ENCODE peak calls at places on chromosomes 16 and 17, in seven cellular contexts. One of them, this sample, is unnamed.

GRCh38 chr17:48261297-48261880 is 153.8 kb downstream of the SNX11 start:
- DNase-seq in HCT116: peak
- DNase-seq in SK-N-SH: peak
- DNase-seq in T47D: no peak
- DNase-seq in K562: peak
- DNase-seq in H1: peak
- DNase-seq in GM12878: no peak
- DNase-seq in this sample: peak

GRCh38 chr17:37488009-37488604 is 1.6 kb upstream of the DUSP14 start:
- DNase-seq in H1: no peak
- DNase-seq in GM12878: no peak
- DNase-seq in K562: peak
- DNase-seq in T47D: peak
- DNase-seq in SK-N-SH: peak
- DNase-seq in HCT116: peak
- DNase-seq in this sample: peak

GRCh38 chr17:1000597-1001490 is 3.9 kb downstream of the TIMM22 start:
- DNase-seq in K562: no peak
- DNase-seq in GM12878: no peak
- DNase-seq in H1: no peak
- DNase-seq in T47D: no peak
- DNase-seq in SK-N-SH: no peak
- DNase-seq in HCT116: no peak
- DNase-seq in this sample: peak

GRCh38 chr16:87706278-87707000 is 59.3 kb downstream of the KLHDC4 start:
- DNase-seq in SK-N-SH: no peak
- DNase-seq in GM12878: no peak
- DNase-seq in H1: no peak
- DNase-seq in T47D: no peak
- DNase-seq in K562: no peak
- DNase-seq in HCT116: no peak
- DNase-seq in this sample: peak

GRCh38 chr17:80260791-80261158 is at the start of gene RNF213:
- DNase-seq in H1: peak
- DNase-seq in K562: peak
- DNase-seq in HCT116: no peak
- DNase-seq in T47D: peak
- DNase-seq in SK-N-SH: peak
- DNase-seq in GM12878: no peak
- DNase-seq in this sample: no peak

GRCh38 chr16:26795184-26795583 is 271.5 kb upstream of the C16orf82 start:
- DNase-seq in K562: peak
- DNase-seq in SK-N-SH: no peak
- DNase-seq in H1: no peak
- DNase-seq in T47D: no peak
- DNase-seq in GM12878: no peak
- DNase-seq in HCT116: no peak
- DNase-seq in this sample: no peak

GRCh38 chr17:503449-503700 is 150.8 kb upstream of the RPH3AL start:
- DNase-seq in SK-N-SH: no peak
- DNase-seq in K562: no peak
- DNase-seq in H1: no peak
- DNase-seq in HCT116: no peak
- DNase-seq in T47D: no peak
- DNase-seq in GM12878: no peak
- DNase-seq in this sample: no peak

GRCh38 chr17:79042421-79043190 is 18.6 kb downstream of the C1QTNF1 start:
- DNase-seq in HCT116: peak
- DNase-seq in GM12878: no peak
- DNase-seq in H1: peak
- DNase-seq in SK-N-SH: peak
- DNase-seq in K562: peak
- DNase-seq in T47D: peak
- DNase-seq in this sample: peak

GRCh38 chr16:4425378-4426020 is at the start of gene DNAJA3:
- DNase-seq in GM12878: peak
- DNase-seq in T47D: peak
- DNase-seq in HCT116: peak
- DNase-seq in K562: peak
- DNase-seq in SK-N-SH: peak
- DNase-seq in H1: peak
- DNase-seq in this sample: peak

GRCh38 chr17:14547016-14547415 is 246.1 kb downstream of the HS3ST3B1 start:
- DNase-seq in SK-N-SH: no peak
- DNase-seq in H1: no peak
- DNase-seq in HCT116: no peak
- DNase-seq in K562: no peak
- DNase-seq in GM12878: no peak
- DNase-seq in T47D: no peak
- DNase-seq in this sample: no peak

GRCh38 chr16:77353587-77354263 is 81.1 kb downstream of the ADAMTS18 start:
- DNase-seq in H1: no peak
- DNase-seq in GM12878: no peak
- DNase-seq in K562: no peak
- DNase-seq in SK-N-SH: no peak
- DNase-seq in T47D: no peak
- DNase-seq in HCT116: no peak
- DNase-seq in this sample: no peak

GRCh38 chr17:15972497-15972951 is 27.0 kb downstream of the ZSWIM7 start:
- DNase-seq in H1: no peak
- DNase-seq in SK-N-SH: no peak
- DNase-seq in K562: no peak
- DNase-seq in T47D: no peak
- DNase-seq in HCT116: no peak
- DNase-seq in GM12878: no peak
- DNase-seq in this sample: no peak

GRCh38 chr17:15361592-15361991 is 20.2 kb upstream of the TEKT3 start:
- DNase-seq in SK-N-SH: no peak
- DNase-seq in T47D: no peak
- DNase-seq in HCT116: no peak
- DNase-seq in GM12878: no peak
- DNase-seq in H1: no peak
- DNase-seq in K562: no peak
- DNase-seq in this sample: no peak

GRCh38 chr17:72119963-72120877 is 600 bp upstream of the SOX9 start:
- DNase-seq in SK-N-SH: peak
- DNase-seq in K562: no peak
- DNase-seq in H1: peak
- DNase-seq in T47D: peak
- DNase-seq in HCT116: peak
- DNase-seq in GM12878: no peak
- DNase-seq in this sample: peak

GRCh38 chr17:1031711-1032110 is 34.8 kb downstream of the TIMM22 start:
- DNase-seq in K562: no peak
- DNase-seq in H1: peak
- DNase-seq in GM12878: no peak
- DNase-seq in T47D: no peak
- DNase-seq in SK-N-SH: peak
- DNase-seq in HCT116: no peak
- DNase-seq in this sample: no peak

GRCh38 chr16:19323596-19323995 is 38.1 kb downstream of the CLEC19A start:
- DNase-seq in T47D: no peak
- DNase-seq in GM12878: no peak
- DNase-seq in K562: no peak
- DNase-seq in SK-N-SH: no peak
- DNase-seq in HCT116: no peak
- DNase-seq in H1: no peak
- DNase-seq in this sample: no peak

GRCh38 chr16:11342021-11342855 is 3.0 kb upstream of the RMI2 start:
- DNase-seq in T47D: no peak
- DNase-seq in H1: no peak
- DNase-seq in GM12878: no peak
- DNase-seq in SK-N-SH: no peak
- DNase-seq in K562: no peak
- DNase-seq in HCT116: no peak
- DNase-seq in this sample: no peak

GRCh38 chr17:67362173-67362572 is 4.2 kb downstream of the PSMD12 start:
- DNase-seq in T47D: no peak
- DNase-seq in H1: no peak
- DNase-seq in K562: no peak
- DNase-seq in SK-N-SH: no peak
- DNase-seq in HCT116: no peak
- DNase-seq in GM12878: no peak
- DNase-seq in this sample: no peak

GRCh38 chr16:75267631-75268264 is 16.3 kb upstream of the BCAR1 start:
- DNase-seq in HCT116: peak
- DNase-seq in H1: no peak
- DNase-seq in T47D: peak
- DNase-seq in SK-N-SH: peak
- DNase-seq in GM12878: no peak
- DNase-seq in K562: no peak
- DNase-seq in this sample: peak

GRCh38 chr16:84360170-84360569 is 8.2 kb upstream of the ATP2C2 start:
- DNase-seq in K562: no peak
- DNase-seq in SK-N-SH: no peak
- DNase-seq in GM12878: no peak
- DNase-seq in H1: no peak
- DNase-seq in T47D: no peak
- DNase-seq in HCT116: no peak
- DNase-seq in this sample: no peak

GRCh38 chr16:69119536-69119935 is 12.9 kb downstream of the CHTF8 start:
- DNase-seq in GM12878: no peak
- DNase-seq in SK-N-SH: no peak
- DNase-seq in H1: no peak
- DNase-seq in HCT116: no peak
- DNase-seq in K562: no peak
- DNase-seq in T47D: no peak
- DNase-seq in this sample: no peak

GRCh38 chr16:4306439-4307214 is 9.2 kb upstream of the GLIS2 start:
- DNase-seq in K562: no peak
- DNase-seq in H1: no peak
- DNase-seq in T47D: no peak
- DNase-seq in GM12878: no peak
- DNase-seq in HCT116: no peak
- DNase-seq in SK-N-SH: peak
- DNase-seq in this sample: no peak

GRCh38 chr17:46764335-46764708 is 54.2 kb downstream of the WNT3 start:
- DNase-seq in SK-N-SH: no peak
- DNase-seq in K562: no peak
- DNase-seq in H1: no peak
- DNase-seq in T47D: no peak
- DNase-seq in HCT116: no peak
- DNase-seq in GM12878: no peak
- DNase-seq in this sample: no peak

GRCh38 chr16:89104303-89104702 is 10.7 kb downstream of the ACSF3 start:
- DNase-seq in HCT116: no peak
- DNase-seq in SK-N-SH: no peak
- DNase-seq in K562: no peak
- DNase-seq in H1: no peak
- DNase-seq in T47D: no peak
- DNase-seq in GM12878: no peak
- DNase-seq in this sample: no peak
- TF ChIP-seq JUND in HCT116: no peak
- TF ChIP-seq JUND in SK-N-SH: no peak
- TF ChIP-seq JUND in K562: no peak
- TF ChIP-seq JUND in H1: no peak
- TF ChIP-seq JUND in T47D: no peak
- TF ChIP-seq JUND in GM12878: no peak
- TF ChIP-seq JUND in this sample: no peak

DNA sequence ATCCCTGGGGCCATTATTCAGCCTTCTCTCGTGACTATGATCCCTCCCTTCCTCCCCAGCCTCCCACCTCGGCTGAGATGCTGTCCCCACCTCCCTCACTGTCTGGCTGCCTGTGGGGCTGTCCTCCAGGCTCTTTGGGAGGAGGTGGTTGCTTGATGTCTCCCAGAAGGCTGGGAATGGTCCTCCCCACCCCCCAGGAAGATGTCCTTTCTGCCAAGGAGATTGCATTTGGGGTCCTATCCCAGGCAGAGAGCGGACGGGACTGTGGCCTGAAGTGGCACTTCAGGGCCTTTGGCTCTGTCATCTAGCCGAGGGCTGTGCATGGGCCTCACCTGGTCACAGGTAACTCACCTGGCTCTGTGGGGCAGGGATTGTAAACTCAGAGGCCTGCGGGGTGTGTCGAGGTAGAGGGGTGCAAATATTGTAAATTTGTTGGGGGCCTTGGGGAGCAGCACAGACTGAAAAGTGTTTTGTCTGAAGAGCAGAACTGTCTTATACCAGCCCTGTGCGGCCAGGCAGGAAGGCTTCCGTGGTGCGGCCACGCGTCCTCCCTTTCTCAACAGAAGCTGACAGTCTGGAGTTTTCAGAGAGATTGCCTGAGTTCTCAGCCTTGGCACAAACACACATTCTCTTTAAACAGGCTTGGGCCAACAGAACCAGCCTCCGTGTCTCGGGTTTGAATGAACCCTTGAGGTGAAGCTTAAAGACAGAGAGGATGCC is 177.9 kb downstream of the SEC14L1 start:
- DNase-seq in HCT116: no peak
- DNase-seq in GM12878: no peak
- DNase-seq in H1: no peak
- DNase-seq in T47D: no peak
- DNase-seq in SK-N-SH: peak
- DNase-seq in K562: no peak
- DNase-seq in this sample: no peak
- TF ChIP-seq JUND in HCT116: no peak
- TF ChIP-seq JUND in GM12878: no peak
- TF ChIP-seq JUND in H1: no peak
- TF ChIP-seq JUND in T47D: no peak
- TF ChIP-seq JUND in SK-N-SH: no peak
- TF ChIP-seq JUND in K562: no peak
- TF ChIP-seq JUND in this sample: no peak

GRCh38 chr17:9645858-9646555 is 690 bp downstream of the USP43 start:
- DNase-seq in SK-N-SH: peak
- DNase-seq in GM12878: no peak
- DNase-seq in HCT116: peak
- DNase-seq in T47D: peak
- DNase-seq in K562: peak
- DNase-seq in H1: peak
- DNase-seq in this sample: peak
- TF ChIP-seq JUND in SK-N-SH: no peak
- TF ChIP-seq JUND in GM12878: no peak
- TF ChIP-seq JUND in HCT116: no peak
- TF ChIP-seq JUND in T47D: no peak
- TF ChIP-seq JUND in K562: no peak
- TF ChIP-seq JUND in H1: no peak
- TF ChIP-seq JUND in this sample: no peak

GRCh38 chr17:31880311-31880710 is 21.2 kb downstream of the UTP6 start:
- DNase-seq in GM12878: no peak
- DNase-seq in H1: no peak
- DNase-seq in SK-N-SH: no peak
- DNase-seq in HCT116: no peak
- DNase-seq in K562: no peak
- DNase-seq in T47D: no peak
- DNase-seq in this sample: no peak

GRCh38 chr17:31878703-31879073 is 19.6 kb upstream of the COPRS start:
- DNase-seq in H1: no peak
- DNase-seq in K562: no peak
- DNase-seq in HCT116: no peak
- DNase-seq in SK-N-SH: no peak
- DNase-seq in T47D: no peak
- DNase-seq in GM12878: no peak
- DNase-seq in this sample: no peak

GRCh38 chr17:31875081-31875480 is 16.0 kb upstream of the COPRS start:
- DNase-seq in T47D: no peak
- DNase-seq in HCT116: no peak
- DNase-seq in H1: no peak
- DNase-seq in GM12878: no peak
- DNase-seq in K562: no peak
- DNase-seq in SK-N-SH: no peak
- DNase-seq in this sample: no peak

GRCh38 chr17:31877341-31877740 is 18.3 kb upstream of the COPRS start:
- DNase-seq in HCT116: no peak
- DNase-seq in T47D: no peak
- DNase-seq in GM12878: no peak
- DNase-seq in SK-N-SH: no peak
- DNase-seq in H1: no peak
- DNase-seq in K562: no peak
- DNase-seq in this sample: no peak

GRCh38 chr17:31877911-31878702 is 19.1 kb upstream of the COPRS start:
- DNase-seq in T47D: no peak
- DNase-seq in K562: no peak
- DNase-seq in HCT116: no peak
- DNase-seq in GM12878: no peak
- DNase-seq in SK-N-SH: no peak
- DNase-seq in H1: no peak
- DNase-seq in this sample: no peak
- TF ChIP-seq JUND in T47D: no peak
- TF ChIP-seq JUND in K562: no peak
- TF ChIP-seq JUND in HCT116: no peak
- TF ChIP-seq JUND in GM12878: no peak
- TF ChIP-seq JUND in SK-N-SH: no peak
- TF ChIP-seq JUND in H1: no peak
- TF ChIP-seq JUND in this sample: no peak